ENCODE peak calls at places on chromosomes 7 and 10, in seven cellular contexts. K is amniotic stem cell; H is CD4-positive, alpha-beta T cell; P is dermis blood vessel endothelial cell; C is colonic mucosa; Z is EH; E is effector memory CD4-positive, alpha-beta T cell. G is an unnamed sample.

GRCh38 chr7:93921607-93922446 is at the start of gene GNG11:
- DNase-seq in K (peak; percentile 29), H (no peak), P (peak; percentile 93), C (peak; percentile 35), Z (peak; percentile 91), E (no peak), G (no peak)

GRCh38 chr10:49516216-49516970 is 22.5 kb downstream of the ERCC6 start:
- DNase-seq in K (no peak), H (no peak), P (no peak), C (no peak), Z (no peak), E (no peak), G (no peak)

GRCh38 chr10:95426482-95426881 is 134.7 kb downstream of the SORBS1 start:
- DNase-seq in K (no peak), H (no peak), P (no peak), C (no peak), Z (no peak), E (no peak), G (no peak)

GRCh38 chr7:126972571-126972970 is 280.2 kb downstream of the GRM8 start:
- DNase-seq in K (no peak), H (no peak), P (no peak), C (no peak), Z (no peak), E (no peak), G (no peak)

GRCh38 chr7:106397994-106398393 is 113.2 kb upstream of the NAMPT start:
- DNase-seq in K (no peak), H (no peak), P (no peak), C (no peak), Z (no peak), E (no peak), G (no peak)

GRCh38 chr10:22437620-22438588 is 92.6 kb downstream of the SPAG6 start:
- DNase-seq in K (no peak), H (peak; percentile 38), P (no peak), C (no peak), Z (no peak), E (no peak), G (no peak)

GRCh38 chr7:107836237-107837144 is 33.5 kb upstream of the SLC26A3 start:
- DNase-seq in K (no peak), H (no peak), P (peak; percentile 67), C (no peak), Z (no peak), E (no peak), G (no peak)

GRCh38 chr7:108146070-108146842 is 16.1 kb upstream of the LAMB4 start:
- DNase-seq in K (peak; percentile 61), H (no peak), P (peak; percentile 90), C (peak; percentile 75), Z (peak; percentile 82), E (peak; percentile 2), G (no peak)

GRCh38 chr7:108004220-108005142 is 1.5 kb upstream of the LAMB1 start:
- DNase-seq in K (no peak), H (no peak), P (peak; percentile 73), C (peak; percentile 59), Z (peak; percentile 74), E (no peak), G (no peak)

GRCh38 chr7:159060440-159060839 is 84.2 kb downstream of the VIPR2 start:
- DNase-seq in K (no peak), H (no peak), P (no peak), C (no peak), Z (no peak), E (no peak), G (no peak)

GRCh38 chr10:60942604-60943269 is 1.2 kb downstream of the RHOBTB1 start:
- DNase-seq in K (no peak), H (no peak), P (peak; percentile 62), C (peak; percentile 49), Z (peak; percentile 49), E (no peak), G (no peak)

GRCh38 chr7:79137942-79138341 is 315.5 kb downstream of the MAGI2 start:
- DNase-seq in K (no peak), H (no peak), P (no peak), C (no peak), Z (peak; percentile 89), E (no peak), G (no peak)

GRCh38 chr7:157269341-157270059 is 67.3 kb upstream of the DNAJB6 start:
- DNase-seq in K (no peak), H (no peak), P (no peak), C (no peak), Z (no peak), E (no peak), G (no peak)

GRCh38 chr7:19747740-19748339 is 25.6 kb downstream of the TMEM196 start:
- DNase-seq in K (no peak), H (no peak), P (peak; percentile 52), C (no peak), Z (peak; percentile 15), E (no peak), G (no peak)

GRCh38 chr10:63206997-63207952 is 74.1 kb downstream of the NRBF2 start:
- DNase-seq in K (peak; percentile 23), H (no peak), P (peak; percentile 93), C (peak; percentile 29), Z (peak; percentile 82), E (no peak), G (peak; percentile 6)

GRCh38 chr10:46558411-46559185 is 2.1 kb upstream of the GPRIN2 start:
- DNase-seq in K (no peak), H (no peak), P (no peak), C (peak; percentile 66), Z (no peak), E (no peak), G (no peak)

GRCh38 chr7:130272456-130273080 is 5.9 kb downstream of the CPA2 start:
- DNase-seq in K (no peak), H (no peak), P (no peak), C (no peak), Z (no peak), E (no peak), G (no peak)

GRCh38 chr7:146002008-146002407 is 114.6 kb upstream of the CNTNAP2 start:
- DNase-seq in K (no peak), H (no peak), P (no peak), C (no peak), Z (no peak), E (no peak), G (no peak)

GRCh38 chr7:5679741-5680473 is 101.6 kb downstream of the RNF216 start:
- DNase-seq in K (no peak), H (no peak), P (no peak), C (no peak), Z (no peak), E (no peak), G (no peak)

G was measured in epithelial cell of prostate.